ENCODE peak calls at places on chromosomes 4 and X, in four cellular contexts. Y, D, T and O are unnamed samples.

GRCh38 chr4:86957214-86957613 is 22.4 kb downstream of the AFF1 start:
- DNase-seq in Y (peak; percentile 39), D (no peak), T (peak; percentile 75), O (no peak)

GRCh38 chr4:78414116-78414515 is 137.5 kb upstream of the ANXA3 start:
- DNase-seq in Y (peak; percentile 11), D (no peak), T (no peak), O (no peak)

GRCh38 chrX:123846598-123847038 is 13.2 kb upstream of the XIAP start:
- DNase-seq in Y (peak; percentile 93), T (no peak), D (peak; percentile 67), O (no peak)

GRCh38 chrX:38768079-38768478 is 33.2 kb upstream of the MID1IP1 start:
- DNase-seq in T (peak; percentile 27), D (no peak), Y (peak; percentile 45), O (peak; percentile 59)

GRCh38 chr4:15005474-15006115 is 3.3 kb downstream of the CPEB2 start:
- DNase-seq in D (no peak), Y (no peak), T (no peak), O (no peak)

GRCh38 chrX:132741706-132742105 is 216.7 kb downstream of the HS6ST2 start:
- DNase-seq in Y (peak; percentile 12), T (no peak), D (no peak), O (peak; percentile 25)

GRCh38 chrX:38175140-38175539 is 45.5 kb downstream of the SRPX start:
- DNase-seq in Y (no peak), T (peak; percentile 18), D (no peak), O (peak; percentile 82)

GRCh38 chr4:108480881-108481280 is 139.5 kb upstream of the RPL34 start:
- DNase-seq in Y (no peak), T (no peak), D (no peak), O (no peak)

GRCh38 chr4:71564775-71565174 is 219.1 kb downstream of the GC start:
- DNase-seq in T (no peak), D (no peak), Y (no peak), O (no peak)

GRCh38 chr4:138512766-138513165 is 270.6 kb upstream of the SLC7A11 start:
- DNase-seq in Y (no peak), T (no peak), D (no peak), O (no peak)

GRCh38 chr4:102169345-102169744 is 175.9 kb downstream of the SLC39A8 start:
- DNase-seq in T (no peak), D (no peak), Y (no peak), O (peak; percentile 62)

GRCh38 chr4:2285665-2286381 is 23.9 kb upstream of the MXD4 start:
- DNase-seq in D (no peak), T (no peak), Y (no peak), O (no peak)

GRCh38 chr4:40927108-40927507 is 177.4 kb downstream of the NSUN7 start:
- DNase-seq in Y (no peak), T (no peak), D (no peak), O (no peak)

GRCh38 chr4:33133723-33134122 is 2413.6 kb downstream of the PCDH7 start:
- DNase-seq in D (no peak), T (no peak), Y (no peak), O (no peak)

GRCh38 chrX:138929905-138930304 is 218.4 kb upstream of the FGF13 start:
- DNase-seq in Y (no peak), D (no peak), T (no peak), O (no peak)

GRCh38 chr4:161856711-161857326 is 307.0 kb downstream of the FSTL5 start:
- DNase-seq in D (no peak), Y (no peak), T (no peak), O (no peak)

GRCh38 chr4:3464349-3464905 is 1.3 kb downstream of the DOK7 start:
- DNase-seq in T (no peak), D (no peak), Y (no peak), O (no peak)

GRCh38 chrX:136261316-136261715 is 10.1 kb upstream of the MAP7D3 start:
- DNase-seq in Y (no peak), T (no peak), D (no peak), O (no peak)

GRCh38 chr4:184096561-184097239 is 121.0 kb downstream of the ENPP6 start:
- DNase-seq in T (peak; percentile 62), D (no peak), Y (peak; percentile 75), O (no peak)

GRCh38 chrX:17413228-17413627 is 38.2 kb downstream of the NHS start:
- DNase-seq in D (no peak), T (peak; percentile 32), Y (peak; percentile 91), O (peak; percentile 27)

GRCh38 chrX:85112270-85112669 is 108.6 kb downstream of the APOOL start:
- DNase-seq in T (no peak), D (no peak), Y (no peak), O (peak; percentile 32)

GRCh38 chr4:52051213-52051614 is at the start of gene SPATA18:
- DNase-seq in Y (peak; percentile 10), D (no peak), T (peak; percentile 76), O (peak; percentile 54)

GRCh38 chr4:55439023-55439422 is 43.3 kb downstream of the TMEM165 start:
- DNase-seq in T (no peak), D (no peak), Y (no peak), O (no peak)

GRCh38 chr4:105277702-105278101 is 131.0 kb downstream of the TET2 start:
- DNase-seq in D (no peak), Y (no peak), T (no peak), O (peak; percentile 83)

GRCh38 chrX:45138525-45138924 is 62.2 kb downstream of the DIPK2B start:
- DNase-seq in D (no peak), T (no peak), Y (no peak), O (no peak)

GRCh38 chr4:15469402-15470148 is at the start of gene CC2D2A:
- DNase-seq in D (no peak), T (peak; percentile 72), Y (peak; percentile 66), O (peak; percentile 39)